ENCODE peak calls at places on chromosomes 4 and X, in seven cellular contexts. J is fibroblast of mammary gland; U is GM12891; G is Jurkat, Clone E6-1; F is gastrocnemius medialis; M is activated CD8-positive, alpha-beta memory T cell treated with anti-CD3 and anti-CD28 coated beads for 1 hour; Z is AG09309. N is an unnamed sample.

GRCh38 chr4:139200506-139200905 is 23.5 kb upstream of the ELF2 start:
- DNase-seq in J (no peak), U (no peak), G (no peak), F (no peak), M (no peak), Z (no peak), N (no peak)

GRCh38 chr4:186172551-186172950 is 18.8 kb upstream of the CYP4V2 start:
- DNase-seq in J (no peak), U (no peak), G (no peak), F (no peak), M (no peak), Z (no peak), N (no peak)

GRCh38 chr4:62119195-62119594 is 919.1 kb downstream of the ADGRL3 start:
- DNase-seq in J (no peak), U (no peak), G (no peak), F (no peak), M (no peak), Z (no peak), N (no peak)

GRCh38 chrX:39755152-39756032 is 342.4 kb downstream of the BCOR start:
- DNase-seq in J (peak; percentile 95), U (no peak), G (no peak), F (peak; percentile 78), M (no peak), Z (peak; percentile 83), N (peak; percentile 67)

GRCh38 chr4:39936565-39937418 is 40.9 kb downstream of the PDS5A start:
- DNase-seq in J (no peak), U (no peak), G (no peak), F (no peak), M (no peak), Z (no peak), N (no peak)

GRCh38 chrX:11214346-11215190 is 78.6 kb upstream of the AMELX start:
- DNase-seq in J (no peak), U (no peak), G (no peak), F (no peak), M (no peak), Z (no peak), N (no peak)

GRCh38 chr4:179465131-179465797 is 2023.0 kb upstream of the AGA start:
- DNase-seq in J (no peak), U (no peak), G (peak; percentile 5), F (no peak), M (no peak), Z (no peak), N (no peak)

GRCh38 chrX:10240918-10241317 is 84.1 kb downstream of the CLCN4 start:
- DNase-seq in J (peak; percentile 94), U (no peak), G (no peak), F (no peak), M (no peak), Z (peak; percentile 47), N (no peak)

GRCh38 chrX:2828404-2829065 is at the start of gene GYG2:
- DNase-seq in J (peak; percentile 39), U (no peak), G (no peak), F (no peak), M (no peak), Z (no peak), N (no peak)

N was measured in HS-27A.